ENCODE peak calls at places on chromosomes 6 and 20, in seven cellular contexts. Y, H, A, S, G, I and D are unnamed samples.

GRCh38 chr6:114747995-114748625 is 405.3 kb upstream of the HS3ST5 start:
- DNase-seq in Y (peak; percentile 16), H (no peak), A (peak; percentile 21), S (no peak), G (peak; percentile 28), I (peak; percentile 14), D (peak; percentile 56)

GRCh38 chr6:44234101-44235090 is 11.0 kb downstream of the SLC29A1 start:
- DNase-seq in Y (no peak), H (no peak), A (peak; percentile 78), S (peak; percentile 62), G (peak; percentile 80), I (peak; percentile 94), D (peak; percentile 88)

GRCh38 chr6:166997768-166998255 is 1.4 kb upstream of the CEP43 start:
- DNase-seq in Y (peak; percentile 62), H (peak; percentile 27), A (peak; percentile 83), S (peak; percentile 70), G (peak; percentile 86), I (peak; percentile 65), D (peak; percentile 44)

GRCh38 chr20:57061058-57061900 is 205.2 kb downstream of the BMP7 start:
- DNase-seq in Y (no peak), H (no peak), A (no peak), S (peak; percentile 75), G (peak; percentile 23), I (peak; percentile 70), D (peak; percentile 56)

GRCh38 chr6:45457141-45457540 is 79.4 kb upstream of the SUPT3H start:
- DNase-seq in Y (no peak), H (no peak), A (no peak), S (no peak), G (no peak), I (no peak), D (no peak)

GRCh38 chr6:135261872-135262725 is 81.0 kb downstream of the MYB start:
- DNase-seq in Y (no peak), H (no peak), A (no peak), S (no peak), G (peak; percentile 68), I (no peak), D (peak; percentile 45)

GRCh38 chr20:6651016-6651415 is 116.5 kb upstream of the BMP2 start:
- DNase-seq in Y (no peak), H (no peak), A (no peak), S (no peak), G (no peak), I (no peak), D (no peak)

GRCh38 chr6:9308284-9308683 is 872.9 kb upstream of the SLC35B3 start:
- DNase-seq in Y (no peak), H (no peak), A (no peak), S (no peak), G (no peak), I (no peak), D (no peak)

GRCh38 chr20:56247954-56248782 is at the start of gene MC3R:
- DNase-seq in Y (peak; percentile 35), H (no peak), A (peak; percentile 68), S (peak; percentile 74), G (peak; percentile 61), I (peak; percentile 52), D (peak; percentile 73)

GRCh38 chr20:62734336-62734735 is 25.7 kb downstream of the NTSR1 start:
- DNase-seq in Y (no peak), H (no peak), A (no peak), S (no peak), G (no peak), I (no peak), D (no peak)

GRCh38 chr6:37698264-37699137 is 818 bp upstream of the MDGA1 start:
- DNase-seq in Y (peak; percentile 24), H (no peak), A (no peak), S (peak; percentile 82), G (peak; percentile 34), I (peak; percentile 90), D (peak; percentile 56)

GRCh38 chr6:82568290-82568993 is 204.8 kb downstream of the TPBG start:
- DNase-seq in Y (no peak), H (peak; percentile 79), A (no peak), S (no peak), G (no peak), I (no peak), D (no peak)

GRCh38 chr6:163608060-163608752 is 193.7 kb downstream of the QKI start:
- DNase-seq in Y (no peak), H (no peak), A (no peak), S (no peak), G (no peak), I (no peak), D (no peak)

GRCh38 chr6:130760006-130760405 is 67.2 kb upstream of the SMLR1 start:
- DNase-seq in Y (peak; percentile 44), H (no peak), A (peak; percentile 64), S (peak; percentile 49), G (peak; percentile 2), I (peak; percentile 4), D (peak; percentile 76)

DNA sequence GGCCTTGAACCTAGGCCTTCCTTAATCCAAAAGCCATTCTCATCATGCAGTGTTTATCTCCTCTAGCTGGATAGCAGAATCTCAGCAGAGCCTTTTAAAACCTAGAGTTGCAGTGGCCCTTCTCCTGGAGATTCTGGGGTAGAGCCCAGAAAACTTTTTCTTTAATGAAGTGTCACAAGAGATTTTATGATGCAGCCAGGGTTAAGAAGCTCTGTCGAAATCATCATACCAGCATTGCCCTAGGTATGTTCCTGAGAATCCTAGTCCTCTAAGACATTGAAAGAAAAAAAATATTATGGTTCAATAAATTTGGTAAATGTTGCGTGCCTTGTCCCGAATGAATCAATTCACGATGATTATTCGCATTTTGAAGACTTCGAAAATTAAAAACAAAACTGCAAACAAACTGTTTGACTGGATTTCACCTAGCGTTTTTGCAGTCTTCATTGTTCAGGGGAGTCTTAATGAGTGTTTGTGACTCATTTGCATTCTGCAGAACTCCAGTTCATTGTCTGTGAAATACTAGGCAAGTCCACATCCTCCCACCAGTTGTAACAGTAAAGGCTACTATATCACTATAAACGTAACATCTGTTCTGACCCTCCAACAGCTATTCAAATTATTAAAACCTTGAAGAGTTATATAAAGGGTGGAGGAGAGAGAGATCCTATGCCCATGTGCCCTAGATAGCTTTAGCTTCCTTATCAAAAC is 198.6 kb downstream of the UST start:
- DNase-seq in Y (no peak), H (no peak), A (no peak), S (no peak), G (no peak), I (no peak), D (no peak)
- TF ChIP-seq JUND in Y (no peak), H (no peak), A (no peak), S (no peak), G (no peak), I (no peak), D (no peak)

GRCh38 chr6:33091957-33092356 is 16.2 kb downstream of the HLA-DPB1 start:
- DNase-seq in Y (peak; percentile 8), H (no peak), A (peak; percentile 30), S (peak; percentile 91), G (peak; percentile 50), I (peak; percentile 42), D (no peak)
- TF ChIP-seq JUND in Y (no peak), H (no peak), A (no peak), S (no peak), G (no peak), I (no peak), D (no peak)

GRCh38 chr20:25252226-25252625 is 4.3 kb downstream of the PYGB start:
- DNase-seq in Y (no peak), H (no peak), A (no peak), S (peak; percentile 37), G (no peak), I (no peak), D (no peak)

GRCh38 chr20:25251558-25251957 is 3.7 kb downstream of the PYGB start:
- DNase-seq in Y (no peak), H (no peak), A (no peak), S (peak; percentile 23), G (no peak), I (peak; percentile 1), D (no peak)

GRCh38 chr20:25254571-25254970 is 6.7 kb downstream of the PYGB start:
- DNase-seq in Y (no peak), H (no peak), A (no peak), S (no peak), G (no peak), I (peak; percentile 73), D (no peak)

GRCh38 chr20:25253606-25254275 is 5.9 kb downstream of the PYGB start:
- DNase-seq in Y (no peak), H (no peak), A (no peak), S (no peak), G (no peak), I (peak; percentile 16), D (no peak)

DNA sequence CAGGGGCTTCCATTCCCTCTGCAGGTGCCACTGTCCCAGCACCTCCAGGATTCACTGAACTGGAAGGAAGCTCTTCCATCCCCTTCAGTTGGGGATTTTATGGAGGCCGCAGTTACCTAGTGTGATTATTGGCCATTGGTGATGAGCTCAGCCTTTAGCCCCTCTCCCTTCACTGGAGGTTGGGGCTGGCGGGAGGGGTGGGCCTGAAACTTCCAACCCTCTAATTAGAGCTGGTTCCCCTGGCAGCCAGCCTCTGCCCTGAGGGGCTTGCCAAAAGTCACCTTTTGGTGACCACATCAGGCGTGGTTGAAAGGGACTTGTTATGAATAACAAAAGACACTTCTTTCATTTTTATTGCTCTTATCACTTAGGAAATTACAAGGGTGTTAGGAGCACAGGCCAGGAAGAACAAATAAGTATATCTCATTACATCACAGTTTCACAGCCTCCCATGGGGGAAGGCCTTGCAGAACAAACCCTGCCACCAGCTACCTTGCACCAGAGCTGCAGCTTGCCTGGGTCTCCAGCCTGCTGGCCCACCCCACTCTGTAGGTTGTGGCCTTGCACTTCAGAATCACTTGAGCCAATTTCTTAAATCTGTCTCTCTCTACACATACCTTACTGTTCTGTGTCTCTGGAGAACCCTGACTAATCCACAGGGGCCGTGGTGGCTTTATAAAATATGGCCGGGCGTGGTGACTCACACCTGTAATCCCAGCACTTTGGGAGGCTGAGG is 5.0 kb downstream of the PYGB start:
- DNase-seq in Y (no peak), H (no peak), A (no peak), S (peak; percentile 30), G (no peak), I (peak; percentile 3), D (no peak)
- TF ChIP-seq JUND in Y (peak; percentile 24), H (no peak), A (no peak), S (no peak), G (no peak), I (no peak), D (no peak)

GRCh38 chr20:49169547-49169946 is 18.6 kb downstream of the STAU1 start:
- DNase-seq in Y (no peak), H (no peak), A (no peak), S (no peak), G (no peak), I (no peak), D (no peak)

GRCh38 chr20:49171928-49172327 is 16.2 kb downstream of the STAU1 start:
- DNase-seq in Y (no peak), H (no peak), A (no peak), S (no peak), G (peak; percentile 20), I (no peak), D (no peak)

GRCh38 chr20:49170714-49171113 is 17.4 kb downstream of the STAU1 start:
- DNase-seq in Y (no peak), H (no peak), A (no peak), S (no peak), G (no peak), I (no peak), D (no peak)

GRCh38 chr20:49172413-49172812 is 15.7 kb downstream of the STAU1 start:
- DNase-seq in Y (no peak), H (no peak), A (no peak), S (no peak), G (no peak), I (no peak), D (no peak)

DNA sequence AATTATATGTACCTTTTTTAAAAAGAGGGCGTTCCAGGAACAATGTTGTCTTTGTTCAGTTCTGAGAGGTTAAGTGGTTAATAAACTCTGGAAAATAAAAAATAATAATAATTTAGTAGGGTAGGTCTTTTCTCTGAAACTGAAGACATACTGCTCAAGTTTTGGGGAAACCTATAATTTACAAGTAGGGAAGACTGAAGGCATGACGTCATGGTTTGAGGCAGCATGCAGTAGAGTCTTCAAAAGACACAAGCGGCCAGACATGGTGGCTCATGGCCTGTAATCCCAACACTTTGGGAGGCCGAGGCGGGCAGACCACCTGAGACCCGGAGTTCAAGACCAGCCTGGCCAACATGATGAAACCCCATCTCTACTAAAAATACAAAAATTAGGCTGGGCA is 14.0 kb downstream of the STAU1 start:
- DNase-seq in Y (no peak), H (no peak), A (no peak), S (no peak), G (no peak), I (no peak), D (no peak)
- TF ChIP-seq JUND in Y (no peak), H (no peak), A (no peak), S (no peak), G (no peak), I (no peak), D (no peak)